ENCODE peak calls at places on chromosomes 12 and 14, in seven cellular contexts. U is upper lobe of left lung, L is stomach, B is sigmoid colon, E is ovary, Q is H1, N is transverse colon. Z is an unnamed sample.

GRCh38 chr12:95218852-95219171 is 1.2 kb downstream of the VEZT start:
- DNase-seq in U (peak), L (no peak), B (no peak), E (no peak), Q (no peak), N (peak), Z (no peak)

GRCh38 chr14:22319526-22320352 is 269.3 kb downstream of the DAD1 start:
- DNase-seq in U (peak), L (peak), B (peak), E (peak), Q (no peak), N (peak), Z (no peak)

GRCh38 chr14:52936437-52936836 is 14.4 kb downstream of the FERMT2 start:
- DNase-seq in U (no peak), L (no peak), B (no peak), E (no peak), Q (no peak), N (no peak), Z (no peak)

GRCh38 chr14:104557086-104557485 is 22.5 kb upstream of the C14orf180 start:
- DNase-seq in U (no peak), L (no peak), B (peak), E (no peak), Q (no peak), N (no peak), Z (no peak)

GRCh38 chr12:5154091-5154490 is 110.4 kb downstream of the KCNA5 start:
- DNase-seq in U (no peak), L (no peak), B (no peak), E (no peak), Q (peak), N (no peak), Z (no peak)

GRCh38 chr14:94771191-94771905 is 1.4 kb upstream of the GSC start:
- DNase-seq in U (no peak), L (no peak), B (no peak), E (no peak), Q (no peak), N (no peak), Z (no peak)

GRCh38 chr12:49069507-49070346 is at the start of gene RHEBL1:
- DNase-seq in U (peak), L (peak), B (peak), E (peak), Q (peak), N (peak), Z (peak)

GRCh38 chr12:124486346-124486963 is 81.0 kb downstream of the NCOR2 start:
- DNase-seq in U (no peak), L (no peak), B (no peak), E (no peak), Q (no peak), N (no peak), Z (no peak)

GRCh38 chr14:51028851-51029754 is 65.8 kb downstream of the TRIM9 start:
- DNase-seq in U (no peak), L (no peak), B (no peak), E (no peak), Q (no peak), N (no peak), Z (no peak)

GRCh38 chr14:44586910-44587309 is 79.8 kb upstream of the FSCB start:
- DNase-seq in U (no peak), L (no peak), B (no peak), E (no peak), Q (no peak), N (no peak), Z (no peak)

GRCh38 chr12:57549909-57550627 is at the start of gene KIF5A:
- DNase-seq in U (peak), L (no peak), B (no peak), E (peak), Q (no peak), N (peak), Z (no peak)

GRCh38 chr12:29591140-29592020 is 93.9 kb upstream of the OVCH1 start:
- DNase-seq in U (no peak), L (no peak), B (no peak), E (peak), Q (no peak), N (no peak), Z (no peak)

GRCh38 chr12:110048242-110049027 is at the start of gene C12orf76:
- DNase-seq in U (peak), L (peak), B (peak), E (peak), Q (peak), N (peak), Z (peak)

GRCh38 chr12:57276935-57277563 is 26.1 kb upstream of the STAC3 start:
- DNase-seq in U (no peak), L (peak), B (no peak), E (no peak), Q (no peak), N (no peak), Z (no peak)

GRCh38 chr12:23536293-23536692 is 413.2 kb downstream of the SOX5 start:
- DNase-seq in U (no peak), L (no peak), B (no peak), E (no peak), Q (no peak), N (no peak), Z (no peak)

GRCh38 chr12:25130741-25131188 is 64.2 kb downstream of the DNAI7 start:
- DNase-seq in U (no peak), L (no peak), B (no peak), E (no peak), Q (no peak), N (no peak), Z (no peak)

GRCh38 chr14:37197421-37198272 is at the start of gene MIPOL1:
- DNase-seq in U (peak), L (peak), B (peak), E (peak), Q (peak), N (peak), Z (peak)

GRCh38 chr12:91460457-91460856 is 277.8 kb upstream of the DCN start:
- DNase-seq in U (no peak), L (no peak), B (no peak), E (no peak), Q (no peak), N (no peak), Z (no peak)

GRCh38 chr12:93989913-93990312 is 158.5 kb upstream of the PLXNC1 start:
- DNase-seq in U (no peak), L (no peak), B (no peak), E (no peak), Q (no peak), N (no peak), Z (no peak)

GRCh38 chr12:5964913-5965900 is 20.1 kb upstream of the ANO2 start:
- DNase-seq in U (no peak), L (no peak), B (no peak), E (no peak), Q (no peak), N (no peak), Z (peak)

GRCh38 chr14:26636571-26636970 is 38.7 kb upstream of the NOVA1 start:
- DNase-seq in U (no peak), L (no peak), B (no peak), E (no peak), Q (no peak), N (no peak), Z (no peak)

GRCh38 chr14:23449314-23449713 is 13.9 kb upstream of the MYH7 start:
- DNase-seq in U (no peak), L (no peak), B (no peak), E (no peak), Q (no peak), N (no peak), Z (no peak)

GRCh38 chr14:103091883-103092222 is 2.7 kb upstream of the EXOC3L4 start:
- DNase-seq in U (no peak), L (no peak), B (no peak), E (no peak), Q (no peak), N (no peak), Z (no peak)

GRCh38 chr14:65260786-65261185 is 151.7 kb upstream of the FUT8 start:
- DNase-seq in U (no peak), L (no peak), B (no peak), E (no peak), Q (no peak), N (no peak), Z (no peak)

GRCh38 chr14:98189521-98189920 is 1082.5 kb downstream of the BCL11B start:
- DNase-seq in U (no peak), L (no peak), B (no peak), E (no peak), Q (no peak), N (no peak), Z (no peak)

GRCh38 chr12:76020281-76020680 is 11.3 kb downstream of the PHLDA1 start:
- DNase-seq in U (peak), L (peak), B (no peak), E (no peak), Q (no peak), N (peak), Z (no peak)

GRCh38 chr12:119668315-119668651 is 350 bp downstream of the PRKAB1 start:
- DNase-seq in U (no peak), L (no peak), B (no peak), E (no peak), Q (no peak), N (no peak), Z (no peak)

GRCh38 chr12:53068811-53069585 is 10.2 kb downstream of the SPRYD3 start:
- DNase-seq in U (no peak), L (no peak), B (peak), E (peak), Q (no peak), N (no peak), Z (peak)

GRCh38 chr14:89504084-89504483 is 87.1 kb upstream of the FOXN3 start:
- DNase-seq in U (no peak), L (no peak), B (no peak), E (no peak), Q (no peak), N (no peak), Z (no peak)

GRCh38 chr12:120495189-120495722 is 657 bp upstream of the DYNLL1 start:
- DNase-seq in U (no peak), L (no peak), B (no peak), E (no peak), Q (no peak), N (no peak), Z (no peak)

GRCh38 chr12:50636505-50636904 is 127.4 kb upstream of the ATF1 start:
- DNase-seq in U (no peak), L (no peak), B (no peak), E (no peak), Q (no peak), N (no peak), Z (no peak)

GRCh38 chr12:69563166-69563762 is 22.0 kb upstream of the CCT2 start:
- DNase-seq in U (no peak), L (no peak), B (no peak), E (no peak), Q (no peak), N (no peak), Z (no peak)

GRCh38 chr14:96380735-96381134 is 11.2 kb upstream of the AK7 start:
- DNase-seq in U (no peak), L (no peak), B (no peak), E (no peak), Q (no peak), N (no peak), Z (peak)

GRCh38 chr14:105851716-105852377 is 325.5 kb downstream of the TMEM121 start:
- DNase-seq in U (peak), L (no peak), B (peak), E (no peak), Q (no peak), N (peak), Z (no peak)

GRCh38 chr14:105853907-105854599 is 327.7 kb downstream of the TMEM121 start:
- DNase-seq in U (peak), L (no peak), B (peak), E (no peak), Q (no peak), N (peak), Z (no peak)

GRCh38 chr14:105850853-105851581 is 324.6 kb downstream of the TMEM121 start:
- DNase-seq in U (peak), L (no peak), B (no peak), E (no peak), Q (no peak), N (no peak), Z (no peak)

GRCh38 chr14:105853089-105853906 is 326.9 kb downstream of the TMEM121 start:
- DNase-seq in U (peak), L (no peak), B (no peak), E (peak), Q (no peak), N (peak), Z (no peak)

DNA sequence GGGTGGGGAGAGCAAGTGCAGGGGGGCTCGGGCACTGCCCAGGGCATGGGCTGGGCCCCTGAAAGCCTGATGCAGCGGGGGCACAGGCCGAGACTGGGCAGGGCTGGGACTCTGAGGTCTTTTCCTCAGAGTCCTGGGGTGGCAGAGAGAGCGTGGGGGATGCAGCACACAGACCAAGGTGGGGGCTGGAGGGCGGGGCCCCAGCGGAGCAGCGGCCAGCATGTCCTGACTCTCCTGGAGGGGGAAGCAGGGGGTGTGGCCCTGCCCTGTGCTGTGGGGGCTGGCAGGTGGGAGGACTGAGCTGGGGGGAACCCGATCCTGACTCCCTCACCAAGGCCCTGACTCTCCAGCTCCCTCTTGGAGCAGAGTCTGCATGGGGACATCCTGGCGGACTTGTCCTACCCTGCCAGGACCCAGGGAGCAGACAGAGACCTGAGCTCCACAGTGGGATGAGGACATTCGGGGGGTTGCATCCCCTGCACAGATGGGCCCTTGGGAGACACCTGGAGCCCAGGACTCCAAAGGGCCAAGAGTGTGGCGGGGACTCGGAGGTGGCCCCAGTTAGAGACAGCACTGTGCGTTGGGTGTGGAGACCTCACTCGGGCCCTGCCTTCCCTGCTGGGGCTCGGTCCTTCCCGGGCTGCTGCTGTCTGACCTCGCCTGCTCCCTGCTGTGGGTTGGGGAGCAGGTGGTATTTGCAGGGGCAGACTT is 326.1 kb downstream of the TMEM121 start:
- DNase-seq in U (no peak), L (no peak), B (no peak), E (no peak), Q (no peak), N (peak), Z (no peak)
- TF ChIP-seq POLR2A in U (no peak), L (no peak), B (no peak), E (no peak), Q (no peak), N (no peak), Z (no peak)

DNA sequence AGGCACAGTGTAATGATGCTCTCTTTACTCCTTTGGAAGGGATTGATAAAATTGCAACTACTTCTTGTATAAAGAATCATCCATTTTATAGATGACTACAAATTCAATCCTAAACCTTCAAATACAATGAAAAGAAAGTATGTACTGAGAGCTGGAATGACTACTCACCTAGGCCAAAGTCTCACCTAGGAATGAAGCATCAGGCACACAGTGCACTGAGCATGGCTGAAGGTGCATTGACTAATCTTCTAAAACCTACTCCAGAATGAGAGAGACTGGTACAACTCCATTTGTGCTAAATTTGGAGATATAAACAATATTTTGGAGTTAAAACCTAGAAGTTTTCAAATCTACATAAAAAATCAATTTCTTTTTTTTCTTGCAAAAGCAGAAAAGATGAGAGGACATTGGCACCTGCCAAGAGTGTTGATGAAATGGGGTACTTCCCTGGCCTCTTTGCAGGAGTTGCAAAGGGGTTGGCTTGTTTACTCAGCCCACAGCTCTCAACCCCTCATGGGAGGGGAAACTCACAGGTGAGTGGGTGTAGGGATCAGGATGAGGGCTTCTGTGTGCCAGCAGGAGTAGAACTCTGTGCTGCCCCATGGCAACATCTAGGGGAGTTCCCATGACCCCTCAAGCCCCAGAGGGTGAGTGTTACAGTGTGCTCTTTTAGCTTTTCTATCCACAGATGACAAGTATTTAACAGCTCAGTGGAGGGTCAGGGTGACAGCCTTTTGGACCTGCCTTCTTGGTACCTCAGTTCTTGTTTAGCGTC is 31.3 kb downstream of the CLECL1 start:
- DNase-seq in U (no peak), L (no peak), B (no peak), E (no peak), Q (no peak), N (no peak), Z (no peak)
- H3K27ac ChIP-seq in U (no peak), L (no peak), B (no peak), E (no peak), Q (no peak), N (no peak), Z (no peak)

GRCh38 chr14:59283380-59283779 is 94.9 kb downstream of the DAAM1 start:
- DNase-seq in U (no peak), L (no peak), B (no peak), E (no peak), Q (no peak), N (no peak), Z (no peak)
- TF ChIP-seq EP300 in U (no peak), L (no peak), B (no peak), E (no peak), Q (no peak), N (no peak), Z (no peak)

DNA sequence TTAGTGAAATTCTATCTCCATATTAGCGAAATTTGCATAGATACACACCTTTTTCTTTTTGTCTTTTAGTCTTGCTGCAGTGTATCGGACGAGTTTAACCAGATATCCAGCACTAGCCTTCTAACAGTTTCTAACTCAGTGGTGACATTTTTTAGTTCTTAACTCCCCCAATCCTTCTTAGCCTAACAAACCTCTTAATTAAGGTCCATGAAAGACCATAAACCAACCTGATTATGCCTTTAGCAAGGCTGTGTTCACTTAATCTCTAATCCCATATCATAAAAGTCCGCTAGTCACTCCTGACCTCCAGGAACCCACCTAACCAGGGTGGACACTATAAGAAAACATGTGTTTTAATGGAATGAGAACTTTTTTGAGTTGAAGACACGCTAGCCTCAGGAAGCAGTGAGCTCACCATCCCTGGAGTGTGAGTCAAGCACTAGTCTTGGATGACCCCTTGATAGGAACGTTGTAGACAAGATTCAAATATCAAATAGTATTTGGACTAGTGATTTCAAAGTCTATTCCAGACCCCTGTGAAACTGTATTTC is 9.4 kb downstream of the CDKN1B start:
- DNase-seq in U (no peak), L (no peak), B (no peak), E (no peak), Q (no peak), N (no peak), Z (peak)
- TF ChIP-seq POLR2A in U (no peak), L (no peak), B (no peak), E (no peak), Q (no peak), N (no peak), Z (no peak)

DNA sequence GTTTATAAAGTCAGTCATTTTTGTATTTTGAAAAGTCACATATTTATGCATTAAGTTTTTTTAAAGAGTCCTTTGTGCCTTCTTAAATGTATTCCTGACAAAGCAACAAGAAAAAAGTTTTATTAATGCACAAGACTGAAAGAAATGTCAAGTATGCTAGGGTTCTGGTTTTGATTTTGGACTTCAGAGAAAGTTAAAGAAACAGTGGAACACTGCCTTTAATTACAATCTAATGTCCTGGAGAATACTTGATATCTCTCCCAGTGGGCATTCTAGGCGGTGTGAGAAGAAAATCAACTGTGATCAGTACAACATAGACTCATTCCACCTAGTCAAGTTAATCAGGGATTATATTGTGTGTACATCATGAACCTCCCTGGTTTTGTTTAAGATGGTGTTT is 49.9 kb downstream of the PRICKLE1 start:
- DNase-seq in U (no peak), L (no peak), B (no peak), E (no peak), Q (no peak), N (no peak), Z (no peak)
- H3K27ac ChIP-seq in U (no peak), L (no peak), B (no peak), E (no peak), Q (no peak), N (no peak), Z (no peak)